ENCODE peak calls at places on chromosome 18, in nine cellular contexts. One of them, this sample, is unnamed.

GRCh38 chr18:5481621-5482020 is 62.2 kb downstream of the EPB41L3 start:
- DNase-seq in AG04450: no peak
- DNase-seq in T follicular helper cell: no peak
- DNase-seq in activated CD8-positive, alpha-beta memory T cell treated with anti-CD3 and anti-CD28 coated beads for 24 hours: no peak
- DNase-seq in stimulated activated CD8-positive, alpha-beta memory T cell treated with anti-CD3 and anti-CD28 coated beads, Interleukin-12 subunit alpha, Interleukin-12 subunit beta, amount 100 ng/mL, for 4 hours: no peak
- DNase-seq in left ventricle myocardium superior: no peak
- DNase-seq in activated effector memory CD4-positive, alpha-beta T cell treated with anti-CD3 and anti-CD28 coated beads, Interleukin-2, amount 50 U/mL, for 16 hours: no peak
- DNase-seq in BE2C: no peak
- DNase-seq in HEK293T: no peak
- DNase-seq in this sample: no peak

GRCh38 chr18:8661754-8662573 is 43.4 kb upstream of the MTCL1 start:
- DNase-seq in AG04450: no peak
- DNase-seq in T follicular helper cell: no peak
- DNase-seq in activated CD8-positive, alpha-beta memory T cell treated with anti-CD3 and anti-CD28 coated beads for 24 hours: no peak
- DNase-seq in stimulated activated CD8-positive, alpha-beta memory T cell treated with anti-CD3 and anti-CD28 coated beads, Interleukin-12 subunit alpha, Interleukin-12 subunit beta, amount 100 ng/mL, for 4 hours: no peak
- DNase-seq in left ventricle myocardium superior: no peak
- DNase-seq in activated effector memory CD4-positive, alpha-beta T cell treated with anti-CD3 and anti-CD28 coated beads, Interleukin-2, amount 50 U/mL, for 16 hours: no peak
- DNase-seq in BE2C: peak
- DNase-seq in HEK293T: peak
- DNase-seq in this sample: peak

GRCh38 chr18:39681061-39681460 is 2115.5 kb upstream of the CELF4 start:
- DNase-seq in AG04450: no peak
- DNase-seq in T follicular helper cell: no peak
- DNase-seq in activated CD8-positive, alpha-beta memory T cell treated with anti-CD3 and anti-CD28 coated beads for 24 hours: no peak
- DNase-seq in stimulated activated CD8-positive, alpha-beta memory T cell treated with anti-CD3 and anti-CD28 coated beads, Interleukin-12 subunit alpha, Interleukin-12 subunit beta, amount 100 ng/mL, for 4 hours: no peak
- DNase-seq in left ventricle myocardium superior: no peak
- DNase-seq in activated effector memory CD4-positive, alpha-beta T cell treated with anti-CD3 and anti-CD28 coated beads, Interleukin-2, amount 50 U/mL, for 16 hours: no peak
- DNase-seq in BE2C: no peak
- DNase-seq in HEK293T: no peak
- DNase-seq in this sample: no peak

GRCh38 chr18:73839441-73839840 is 308.2 kb downstream of the FBXO15 start:
- DNase-seq in AG04450: no peak
- DNase-seq in T follicular helper cell: no peak
- DNase-seq in activated CD8-positive, alpha-beta memory T cell treated with anti-CD3 and anti-CD28 coated beads for 24 hours: no peak
- DNase-seq in stimulated activated CD8-positive, alpha-beta memory T cell treated with anti-CD3 and anti-CD28 coated beads, Interleukin-12 subunit alpha, Interleukin-12 subunit beta, amount 100 ng/mL, for 4 hours: no peak
- DNase-seq in left ventricle myocardium superior: no peak
- DNase-seq in activated effector memory CD4-positive, alpha-beta T cell treated with anti-CD3 and anti-CD28 coated beads, Interleukin-2, amount 50 U/mL, for 16 hours: no peak
- DNase-seq in BE2C: no peak
- DNase-seq in HEK293T: no peak
- DNase-seq in this sample: no peak

GRCh38 chr18:48002933-48003365 is 72.5 kb upstream of the SMAD2 start:
- DNase-seq in AG04450: no peak
- DNase-seq in T follicular helper cell: no peak
- DNase-seq in activated CD8-positive, alpha-beta memory T cell treated with anti-CD3 and anti-CD28 coated beads for 24 hours: peak
- DNase-seq in stimulated activated CD8-positive, alpha-beta memory T cell treated with anti-CD3 and anti-CD28 coated beads, Interleukin-12 subunit alpha, Interleukin-12 subunit beta, amount 100 ng/mL, for 4 hours: no peak
- DNase-seq in left ventricle myocardium superior: peak
- DNase-seq in activated effector memory CD4-positive, alpha-beta T cell treated with anti-CD3 and anti-CD28 coated beads, Interleukin-2, amount 50 U/mL, for 16 hours: no peak
- DNase-seq in BE2C: peak
- DNase-seq in HEK293T: no peak
- DNase-seq in this sample: no peak

GRCh38 chr18:37565138-37565984 is at the start of gene CELF4:
- DNase-seq in AG04450: no peak
- DNase-seq in T follicular helper cell: no peak
- DNase-seq in activated CD8-positive, alpha-beta memory T cell treated with anti-CD3 and anti-CD28 coated beads for 24 hours: no peak
- DNase-seq in stimulated activated CD8-positive, alpha-beta memory T cell treated with anti-CD3 and anti-CD28 coated beads, Interleukin-12 subunit alpha, Interleukin-12 subunit beta, amount 100 ng/mL, for 4 hours: no peak
- DNase-seq in left ventricle myocardium superior: no peak
- DNase-seq in activated effector memory CD4-positive, alpha-beta T cell treated with anti-CD3 and anti-CD28 coated beads, Interleukin-2, amount 50 U/mL, for 16 hours: no peak
- DNase-seq in BE2C: peak
- DNase-seq in HEK293T: peak
- DNase-seq in this sample: no peak

GRCh38 chr18:47251289-47252120 is at the start of gene SKOR2:
- DNase-seq in AG04450: no peak
- DNase-seq in T follicular helper cell: no peak
- DNase-seq in activated CD8-positive, alpha-beta memory T cell treated with anti-CD3 and anti-CD28 coated beads for 24 hours: no peak
- DNase-seq in stimulated activated CD8-positive, alpha-beta memory T cell treated with anti-CD3 and anti-CD28 coated beads, Interleukin-12 subunit alpha, Interleukin-12 subunit beta, amount 100 ng/mL, for 4 hours: no peak
- DNase-seq in left ventricle myocardium superior: no peak
- DNase-seq in activated effector memory CD4-positive, alpha-beta T cell treated with anti-CD3 and anti-CD28 coated beads, Interleukin-2, amount 50 U/mL, for 16 hours: no peak
- DNase-seq in BE2C: no peak
- DNase-seq in HEK293T: no peak
- DNase-seq in this sample: no peak

GRCh38 chr18:77818328-77818727 is 568.7 kb downstream of the GALR1 start:
- DNase-seq in AG04450: no peak
- DNase-seq in T follicular helper cell: no peak
- DNase-seq in activated CD8-positive, alpha-beta memory T cell treated with anti-CD3 and anti-CD28 coated beads for 24 hours: no peak
- DNase-seq in stimulated activated CD8-positive, alpha-beta memory T cell treated with anti-CD3 and anti-CD28 coated beads, Interleukin-12 subunit alpha, Interleukin-12 subunit beta, amount 100 ng/mL, for 4 hours: no peak
- DNase-seq in left ventricle myocardium superior: no peak
- DNase-seq in activated effector memory CD4-positive, alpha-beta T cell treated with anti-CD3 and anti-CD28 coated beads, Interleukin-2, amount 50 U/mL, for 16 hours: no peak
- DNase-seq in BE2C: no peak
- DNase-seq in HEK293T: no peak
- DNase-seq in this sample: no peak

GRCh38 chr18:11909597-11910026 is 1.5 kb upstream of the MPPE1 start:
- DNase-seq in AG04450: no peak
- DNase-seq in T follicular helper cell: no peak
- DNase-seq in activated CD8-positive, alpha-beta memory T cell treated with anti-CD3 and anti-CD28 coated beads for 24 hours: no peak
- DNase-seq in stimulated activated CD8-positive, alpha-beta memory T cell treated with anti-CD3 and anti-CD28 coated beads, Interleukin-12 subunit alpha, Interleukin-12 subunit beta, amount 100 ng/mL, for 4 hours: no peak
- DNase-seq in left ventricle myocardium superior: no peak
- DNase-seq in activated effector memory CD4-positive, alpha-beta T cell treated with anti-CD3 and anti-CD28 coated beads, Interleukin-2, amount 50 U/mL, for 16 hours: no peak
- DNase-seq in BE2C: no peak
- DNase-seq in HEK293T: no peak
- DNase-seq in this sample: no peak

GRCh38 chr18:32956591-32957310 is 183.9 kb upstream of the KLHL14 start:
- DNase-seq in AG04450: peak
- DNase-seq in T follicular helper cell: no peak
- DNase-seq in activated CD8-positive, alpha-beta memory T cell treated with anti-CD3 and anti-CD28 coated beads for 24 hours: no peak
- DNase-seq in stimulated activated CD8-positive, alpha-beta memory T cell treated with anti-CD3 and anti-CD28 coated beads, Interleukin-12 subunit alpha, Interleukin-12 subunit beta, amount 100 ng/mL, for 4 hours: no peak
- DNase-seq in left ventricle myocardium superior: no peak
- DNase-seq in activated effector memory CD4-positive, alpha-beta T cell treated with anti-CD3 and anti-CD28 coated beads, Interleukin-2, amount 50 U/mL, for 16 hours: no peak
- DNase-seq in BE2C: no peak
- DNase-seq in HEK293T: peak
- DNase-seq in this sample: no peak

GRCh38 chr18:23884712-23885375 is 129.7 kb upstream of the TTC39C start:
- DNase-seq in AG04450: no peak
- DNase-seq in T follicular helper cell: no peak
- DNase-seq in activated CD8-positive, alpha-beta memory T cell treated with anti-CD3 and anti-CD28 coated beads for 24 hours: no peak
- DNase-seq in stimulated activated CD8-positive, alpha-beta memory T cell treated with anti-CD3 and anti-CD28 coated beads, Interleukin-12 subunit alpha, Interleukin-12 subunit beta, amount 100 ng/mL, for 4 hours: no peak
- DNase-seq in left ventricle myocardium superior: no peak
- DNase-seq in activated effector memory CD4-positive, alpha-beta T cell treated with anti-CD3 and anti-CD28 coated beads, Interleukin-2, amount 50 U/mL, for 16 hours: no peak
- DNase-seq in BE2C: no peak
- DNase-seq in HEK293T: no peak
- DNase-seq in this sample: no peak

GRCh38 chr18:293557-293956 is 25.7 kb upstream of the THOC1 start:
- DNase-seq in AG04450: no peak
- DNase-seq in T follicular helper cell: no peak
- DNase-seq in activated CD8-positive, alpha-beta memory T cell treated with anti-CD3 and anti-CD28 coated beads for 24 hours: no peak
- DNase-seq in stimulated activated CD8-positive, alpha-beta memory T cell treated with anti-CD3 and anti-CD28 coated beads, Interleukin-12 subunit alpha, Interleukin-12 subunit beta, amount 100 ng/mL, for 4 hours: no peak
- DNase-seq in left ventricle myocardium superior: no peak
- DNase-seq in activated effector memory CD4-positive, alpha-beta T cell treated with anti-CD3 and anti-CD28 coated beads, Interleukin-2, amount 50 U/mL, for 16 hours: no peak
- DNase-seq in BE2C: no peak
- DNase-seq in HEK293T: no peak
- DNase-seq in this sample: no peak

GRCh38 chr18:74414951-74415515 is 42.1 kb downstream of the DIPK1C start:
- DNase-seq in AG04450: no peak
- DNase-seq in T follicular helper cell: no peak
- DNase-seq in activated CD8-positive, alpha-beta memory T cell treated with anti-CD3 and anti-CD28 coated beads for 24 hours: no peak
- DNase-seq in stimulated activated CD8-positive, alpha-beta memory T cell treated with anti-CD3 and anti-CD28 coated beads, Interleukin-12 subunit alpha, Interleukin-12 subunit beta, amount 100 ng/mL, for 4 hours: no peak
- DNase-seq in left ventricle myocardium superior: no peak
- DNase-seq in activated effector memory CD4-positive, alpha-beta T cell treated with anti-CD3 and anti-CD28 coated beads, Interleukin-2, amount 50 U/mL, for 16 hours: no peak
- DNase-seq in BE2C: peak
- DNase-seq in HEK293T: no peak
- DNase-seq in this sample: no peak